ENCODE peak calls at places on chromosomes 2 and 18, in nine cellular contexts. One of them, this sample, is unnamed.

GRCh38 chr18:48361801-48362200 is 47.4 kb downstream of the ZBTB7C start:
- DNase-seq in transverse colon: no peak
- DNase-seq in GM06990: no peak
- DNase-seq in foreskin fibroblast: no peak
- DNase-seq in AG09309: no peak
- DNase-seq in nephron progenitor cell: no peak
- DNase-seq in psoas muscle: no peak
- DNase-seq in fibroblast of villous mesenchyme: no peak
- DNase-seq in astrocyte: no peak
- DNase-seq in this sample: no peak

GRCh38 chr18:55485666-55486065 is 102.3 kb downstream of the TCF4 start:
- DNase-seq in transverse colon: no peak
- DNase-seq in GM06990: no peak
- DNase-seq in foreskin fibroblast: peak
- DNase-seq in AG09309: no peak
- DNase-seq in nephron progenitor cell: no peak
- DNase-seq in psoas muscle: no peak
- DNase-seq in fibroblast of villous mesenchyme: no peak
- DNase-seq in astrocyte: peak
- DNase-seq in this sample: no peak

GRCh38 chr18:3712485-3712884 is 262.5 kb downstream of the TGIF1 start:
- DNase-seq in transverse colon: no peak
- DNase-seq in GM06990: no peak
- DNase-seq in foreskin fibroblast: no peak
- DNase-seq in AG09309: no peak
- DNase-seq in nephron progenitor cell: no peak
- DNase-seq in psoas muscle: no peak
- DNase-seq in fibroblast of villous mesenchyme: no peak
- DNase-seq in astrocyte: no peak
- DNase-seq in this sample: no peak

GRCh38 chr2:64675860-64676259 is 22.1 kb upstream of the SERTAD2 start:
- DNase-seq in transverse colon: no peak
- DNase-seq in GM06990: no peak
- DNase-seq in foreskin fibroblast: peak
- DNase-seq in AG09309: no peak
- DNase-seq in nephron progenitor cell: no peak
- DNase-seq in psoas muscle: no peak
- DNase-seq in fibroblast of villous mesenchyme: peak
- DNase-seq in astrocyte: peak
- DNase-seq in this sample: no peak

GRCh38 chr2:174748948-174749347 is 15.3 kb downstream of the CHRNA1 start:
- DNase-seq in transverse colon: peak
- DNase-seq in GM06990: no peak
- DNase-seq in foreskin fibroblast: peak
- DNase-seq in AG09309: no peak
- DNase-seq in nephron progenitor cell: peak
- DNase-seq in psoas muscle: peak
- DNase-seq in fibroblast of villous mesenchyme: peak
- DNase-seq in astrocyte: peak
- DNase-seq in this sample: no peak

GRCh38 chr2:147165682-147166081 is 679.1 kb upstream of the ACVR2A start:
- DNase-seq in transverse colon: no peak
- DNase-seq in GM06990: no peak
- DNase-seq in foreskin fibroblast: peak
- DNase-seq in AG09309: no peak
- DNase-seq in nephron progenitor cell: no peak
- DNase-seq in psoas muscle: no peak
- DNase-seq in fibroblast of villous mesenchyme: peak
- DNase-seq in astrocyte: no peak
- DNase-seq in this sample: no peak

GRCh38 chr2:44087037-44087713 is 81.5 kb upstream of the PPM1B start:
- DNase-seq in transverse colon: peak
- DNase-seq in GM06990: peak
- DNase-seq in foreskin fibroblast: peak
- DNase-seq in AG09309: no peak
- DNase-seq in nephron progenitor cell: peak
- DNase-seq in psoas muscle: peak
- DNase-seq in fibroblast of villous mesenchyme: peak
- DNase-seq in astrocyte: peak
- DNase-seq in this sample: peak

GRCh38 chr18:34196231-34196630 is 28.5 kb downstream of the NOL4 start:
- DNase-seq in transverse colon: no peak
- DNase-seq in GM06990: no peak
- DNase-seq in foreskin fibroblast: no peak
- DNase-seq in AG09309: no peak
- DNase-seq in nephron progenitor cell: no peak
- DNase-seq in psoas muscle: no peak
- DNase-seq in fibroblast of villous mesenchyme: no peak
- DNase-seq in astrocyte: no peak
- DNase-seq in this sample: no peak

GRCh38 chr2:186641807-186642321 is 52.0 kb upstream of the FAM171B start:
- DNase-seq in transverse colon: peak
- DNase-seq in GM06990: no peak
- DNase-seq in foreskin fibroblast: peak
- DNase-seq in AG09309: peak
- DNase-seq in nephron progenitor cell: peak
- DNase-seq in psoas muscle: no peak
- DNase-seq in fibroblast of villous mesenchyme: peak
- DNase-seq in astrocyte: peak
- DNase-seq in this sample: no peak

GRCh38 chr2:72919414-72920316 is 2.3 kb downstream of the EMX1 start:
- DNase-seq in transverse colon: no peak
- DNase-seq in GM06990: no peak
- DNase-seq in foreskin fibroblast: no peak
- DNase-seq in AG09309: no peak
- DNase-seq in nephron progenitor cell: peak
- DNase-seq in psoas muscle: no peak
- DNase-seq in fibroblast of villous mesenchyme: no peak
- DNase-seq in astrocyte: no peak
- DNase-seq in this sample: no peak

GRCh38 chr2:156474316-156474715 is 38.1 kb downstream of the GPD2 start:
- DNase-seq in transverse colon: no peak
- DNase-seq in GM06990: no peak
- DNase-seq in foreskin fibroblast: no peak
- DNase-seq in AG09309: no peak
- DNase-seq in nephron progenitor cell: no peak
- DNase-seq in psoas muscle: no peak
- DNase-seq in fibroblast of villous mesenchyme: no peak
- DNase-seq in astrocyte: no peak
- DNase-seq in this sample: no peak

GRCh38 chr18:68733693-68734092 is 18.8 kb upstream of the TMX3 start:
- DNase-seq in transverse colon: no peak
- DNase-seq in GM06990: no peak
- DNase-seq in foreskin fibroblast: peak
- DNase-seq in AG09309: no peak
- DNase-seq in nephron progenitor cell: no peak
- DNase-seq in psoas muscle: no peak
- DNase-seq in fibroblast of villous mesenchyme: peak
- DNase-seq in astrocyte: peak
- DNase-seq in this sample: no peak

GRCh38 chr18:74609535-74609934 is 11.9 kb downstream of the ZNF407 start:
- DNase-seq in transverse colon: no peak
- DNase-seq in GM06990: no peak
- DNase-seq in foreskin fibroblast: peak
- DNase-seq in AG09309: no peak
- DNase-seq in nephron progenitor cell: no peak
- DNase-seq in psoas muscle: no peak
- DNase-seq in fibroblast of villous mesenchyme: peak
- DNase-seq in astrocyte: peak
- DNase-seq in this sample: no peak

GRCh38 chr2:219626540-219626939 is 890 bp upstream of the SLC4A3 start:
- DNase-seq in transverse colon: no peak
- DNase-seq in GM06990: no peak
- DNase-seq in foreskin fibroblast: no peak
- DNase-seq in AG09309: no peak
- DNase-seq in nephron progenitor cell: no peak
- DNase-seq in psoas muscle: no peak
- DNase-seq in fibroblast of villous mesenchyme: no peak
- DNase-seq in astrocyte: no peak
- DNase-seq in this sample: no peak

GRCh38 chr2:6073260-6074141 is 381.3 kb downstream of the SOX11 start:
- DNase-seq in transverse colon: no peak
- DNase-seq in GM06990: peak
- DNase-seq in foreskin fibroblast: no peak
- DNase-seq in AG09309: no peak
- DNase-seq in nephron progenitor cell: peak
- DNase-seq in psoas muscle: no peak
- DNase-seq in fibroblast of villous mesenchyme: peak
- DNase-seq in astrocyte: peak
- DNase-seq in this sample: no peak

GRCh38 chr2:1594281-1595171 is 149.8 kb downstream of the PXDN start:
- DNase-seq in transverse colon: no peak
- DNase-seq in GM06990: no peak
- DNase-seq in foreskin fibroblast: peak
- DNase-seq in AG09309: no peak
- DNase-seq in nephron progenitor cell: no peak
- DNase-seq in psoas muscle: no peak
- DNase-seq in fibroblast of villous mesenchyme: no peak
- DNase-seq in astrocyte: no peak
- DNase-seq in this sample: peak

GRCh38 chr2:170177950-170178781 is at the start of gene MYO3B:
- DNase-seq in transverse colon: no peak
- DNase-seq in GM06990: no peak
- DNase-seq in foreskin fibroblast: peak
- DNase-seq in AG09309: peak
- DNase-seq in nephron progenitor cell: no peak
- DNase-seq in psoas muscle: no peak
- DNase-seq in fibroblast of villous mesenchyme: peak
- DNase-seq in astrocyte: peak
- DNase-seq in this sample: no peak

DNA sequence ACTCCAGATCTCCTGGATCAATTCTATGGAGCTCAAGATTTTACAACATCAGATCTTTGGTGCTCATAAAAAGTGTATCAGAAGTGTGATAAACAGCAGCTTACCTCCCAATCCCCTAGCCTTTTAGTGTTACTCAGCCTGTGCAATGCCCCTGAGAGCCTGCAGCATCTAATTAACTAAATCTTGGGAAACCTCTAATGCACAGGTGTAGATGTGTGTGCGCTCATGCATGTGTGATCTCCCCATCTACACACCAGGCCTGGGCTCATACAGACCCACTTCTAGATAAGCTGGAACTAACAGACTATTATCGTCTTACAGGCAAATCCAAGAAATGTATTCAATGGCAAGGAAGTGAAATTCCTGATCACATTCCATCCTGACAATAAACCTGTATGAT is 7.5 kb downstream of the SUCLG1 start:
- DNase-seq in transverse colon: no peak
- DNase-seq in GM06990: no peak
- DNase-seq in foreskin fibroblast: no peak
- DNase-seq in AG09309: no peak
- DNase-seq in nephron progenitor cell: no peak
- DNase-seq in psoas muscle: no peak
- DNase-seq in fibroblast of villous mesenchyme: no peak
- DNase-seq in astrocyte: no peak
- DNase-seq in this sample: no peak
- TF ChIP-seq CTCF in transverse colon: no peak
- TF ChIP-seq CTCF in GM06990: no peak
- TF ChIP-seq CTCF in foreskin fibroblast: no peak
- TF ChIP-seq CTCF in AG09309: no peak
- TF ChIP-seq CTCF in nephron progenitor cell: no peak
- TF ChIP-seq CTCF in psoas muscle: no peak
- TF ChIP-seq CTCF in fibroblast of villous mesenchyme: no peak
- TF ChIP-seq CTCF in astrocyte: no peak
- TF ChIP-seq CTCF in this sample: no peak

DNA sequence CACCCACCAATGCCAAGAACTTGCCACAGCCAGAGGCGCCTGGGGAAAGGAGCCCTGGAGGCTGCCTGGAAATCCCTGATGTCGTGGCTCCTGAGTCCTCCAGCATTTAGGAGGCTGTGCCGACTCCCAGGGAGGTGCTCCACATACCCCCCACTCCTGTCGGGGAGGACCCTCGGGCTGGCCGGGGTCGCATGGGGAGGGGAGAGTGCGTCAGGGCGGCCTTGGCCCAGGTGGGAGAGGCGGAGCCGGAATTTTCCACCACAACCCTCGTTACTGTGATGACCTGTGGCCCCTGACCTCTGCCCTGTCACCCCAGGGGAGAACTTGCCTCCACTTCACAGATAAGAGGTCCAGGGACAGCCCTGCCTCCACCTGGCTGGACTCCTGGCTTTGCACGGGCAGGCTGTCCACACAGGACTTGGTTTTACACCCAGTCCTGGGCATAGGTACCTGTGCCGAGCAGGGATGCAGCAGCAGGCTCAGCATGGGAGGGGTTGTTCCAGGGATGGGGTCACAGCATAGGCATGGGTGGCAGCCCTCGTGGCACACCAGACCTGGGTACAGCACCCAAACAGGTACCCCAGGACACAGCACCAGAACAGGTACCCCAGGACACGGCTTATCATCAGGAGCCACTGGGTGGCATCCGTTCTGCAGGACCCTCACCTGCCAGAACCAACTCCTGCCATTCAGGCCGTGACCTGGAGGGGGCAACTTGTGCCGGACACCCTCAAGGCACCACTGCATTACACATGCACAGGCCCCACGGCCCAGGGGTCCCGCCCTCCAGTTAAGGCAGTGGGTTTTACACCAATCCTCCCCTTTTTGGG is 12.3 kb upstream of the AGXT start:
- DNase-seq in transverse colon: no peak
- DNase-seq in GM06990: no peak
- DNase-seq in foreskin fibroblast: peak
- DNase-seq in AG09309: no peak
- DNase-seq in nephron progenitor cell: no peak
- DNase-seq in psoas muscle: no peak
- DNase-seq in fibroblast of villous mesenchyme: no peak
- DNase-seq in astrocyte: no peak
- DNase-seq in this sample: no peak
- TF ChIP-seq CTCF in transverse colon: no peak
- TF ChIP-seq CTCF in GM06990: peak
- TF ChIP-seq CTCF in foreskin fibroblast: peak
- TF ChIP-seq CTCF in AG09309: peak
- TF ChIP-seq CTCF in nephron progenitor cell: peak
- TF ChIP-seq CTCF in psoas muscle: peak
- TF ChIP-seq CTCF in fibroblast of villous mesenchyme: no peak
- TF ChIP-seq CTCF in astrocyte: no peak
- TF ChIP-seq CTCF in this sample: no peak

GRCh38 chr2:45578056-45578843 is 32.8 kb downstream of the SRBD1 start:
- DNase-seq in transverse colon: peak
- DNase-seq in GM06990: peak
- DNase-seq in foreskin fibroblast: peak
- DNase-seq in AG09309: no peak
- DNase-seq in nephron progenitor cell: peak
- DNase-seq in psoas muscle: no peak
- DNase-seq in fibroblast of villous mesenchyme: peak
- DNase-seq in astrocyte: peak
- DNase-seq in this sample: no peak
- TF ChIP-seq CTCF in transverse colon: peak
- TF ChIP-seq CTCF in GM06990: peak
- TF ChIP-seq CTCF in foreskin fibroblast: peak
- TF ChIP-seq CTCF in AG09309: peak
- TF ChIP-seq CTCF in nephron progenitor cell: peak
- TF ChIP-seq CTCF in psoas muscle: no peak
- TF ChIP-seq CTCF in fibroblast of villous mesenchyme: peak
- TF ChIP-seq CTCF in astrocyte: peak
- TF ChIP-seq CTCF in this sample: peak

DNA sequence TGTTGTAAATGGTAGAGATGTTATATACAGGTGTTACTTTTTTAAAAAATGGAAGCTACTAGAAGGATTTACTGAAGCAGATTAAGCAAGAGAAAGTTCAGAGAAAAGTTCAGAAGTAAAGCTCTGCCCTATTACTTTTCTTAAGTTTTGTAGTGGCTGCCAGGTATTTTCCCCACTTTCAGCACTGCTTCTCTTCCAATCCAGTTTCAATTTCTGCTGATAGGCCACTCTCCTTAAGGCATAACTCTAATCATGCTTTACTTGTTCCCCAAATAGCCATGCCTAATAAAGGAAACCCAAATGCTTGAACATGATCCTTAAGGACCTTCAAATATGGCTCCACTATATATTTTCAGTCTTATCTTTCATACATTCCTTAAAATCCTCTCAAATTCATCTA is 880.8 kb upstream of the CDH2 start:
- DNase-seq in transverse colon: no peak
- DNase-seq in GM06990: no peak
- DNase-seq in foreskin fibroblast: no peak
- DNase-seq in AG09309: no peak
- DNase-seq in nephron progenitor cell: no peak
- DNase-seq in psoas muscle: no peak
- DNase-seq in fibroblast of villous mesenchyme: no peak
- DNase-seq in astrocyte: no peak
- DNase-seq in this sample: no peak
- TF ChIP-seq CTCF in transverse colon: no peak
- TF ChIP-seq CTCF in GM06990: no peak
- TF ChIP-seq CTCF in foreskin fibroblast: no peak
- TF ChIP-seq CTCF in AG09309: no peak
- TF ChIP-seq CTCF in nephron progenitor cell: no peak
- TF ChIP-seq CTCF in psoas muscle: no peak
- TF ChIP-seq CTCF in fibroblast of villous mesenchyme: no peak
- TF ChIP-seq CTCF in astrocyte: no peak
- TF ChIP-seq CTCF in this sample: no peak